ENCODE peak calls at places on chromosomes 5 and 9, in ten cellular contexts. Q is mesothelial cell of epicardium, V is fibroblast of villous mesenchyme, W is tibial artery, N is left lung, R is Calu3, C is GM13977, B is AG09319, I is upper lobe of left lung, D is astrocyte of the cerebellum. Y is an unnamed sample.

GRCh38 chr5:107968465-107968864 is 297.7 kb upstream of the EFNA5 start:
- DNase-seq in Q (no peak), N (no peak), V (no peak), I (no peak), B (peak; percentile 23), D (no peak), R (no peak), W (no peak), C (no peak), Y (no peak)

GRCh38 chr5:33631786-33632185 is 191.0 kb downstream of the TARS1 start:
- DNase-seq in N (no peak), C (peak; percentile 14), W (no peak), V (peak; percentile 25), I (no peak), Q (no peak), D (no peak), B (no peak), R (no peak), Y (no peak)

GRCh38 chr9:935348-935965 is 41.0 kb upstream of the DMRT3 start:
- DNase-seq in R (no peak), B (no peak), V (peak; percentile 45), W (no peak), D (no peak), Q (peak; percentile 62), I (peak; percentile 55), C (no peak), N (no peak), Y (no peak)

GRCh38 chr9:83956288-83957028 is 23.6 kb downstream of the HNRNPK start:
- DNase-seq in C (peak; percentile 70), I (peak; percentile 87), N (peak; percentile 95), B (no peak), V (peak; percentile 64), R (peak; percentile 56), W (peak; percentile 56), Q (peak; percentile 48), D (no peak), Y (peak; percentile 76)

GRCh38 chr5:175878021-175878420 is 6.6 kb downstream of the CPLX2 start:
- DNase-seq in B (no peak), N (no peak), I (no peak), C (no peak), V (no peak), Q (no peak), W (no peak), D (no peak), R (no peak), Y (no peak)

GRCh38 chr5:96172436-96172835 is 210.8 kb upstream of the ELL2 start:
- DNase-seq in W (no peak), I (no peak), B (no peak), N (no peak), D (peak; percentile 90), R (no peak), Q (no peak), C (no peak), V (peak; percentile 57), Y (no peak)

GRCh38 chr5:38250752-38251448 is 7.5 kb upstream of the EGFLAM start:
- DNase-seq in D (no peak), V (no peak), R (no peak), C (no peak), Q (no peak), W (no peak), N (no peak), I (no peak), B (no peak), Y (no peak)

GRCh38 chr9:119963258-119963797 is 594.1 kb upstream of the BRINP1 start:
- DNase-seq in I (peak; percentile 25), V (peak; percentile 50), R (no peak), Q (no peak), W (no peak), N (no peak), D (peak; percentile 42), B (peak; percentile 98), C (no peak), Y (no peak)

GRCh38 chr5:133890308-133890707 is 78.1 kb downstream of the C5orf15 start:
- DNase-seq in N (no peak), V (peak; percentile 10), B (no peak), R (no peak), W (no peak), Q (no peak), D (no peak), I (no peak), C (no peak), Y (no peak)

GRCh38 chr5:108379722-108380530 is 2.0 kb downstream of the FBXL17 start:
- DNase-seq in R (no peak), N (no peak), I (no peak), V (peak; percentile 17), D (no peak), Q (no peak), B (no peak), C (no peak), W (no peak), Y (no peak)

GRCh38 chr5:15937708-15938107 is 241.9 kb downstream of the MARCHF11 start:
- DNase-seq in B (no peak), V (no peak), I (no peak), N (no peak), W (no peak), Q (no peak), C (no peak), D (no peak), R (no peak), Y (no peak)

GRCh38 chr5:143153332-143154119 is 250.0 kb downstream of the NR3C1 start:
- DNase-seq in V (peak; percentile 90), C (no peak), R (peak; percentile 28), B (peak; percentile 92), N (no peak), Q (no peak), W (peak; percentile 88), D (peak; percentile 32), I (no peak), Y (no peak)

GRCh38 chr9:35937227-35937626 is 20.7 kb downstream of the OR2S2 start:
- DNase-seq in Q (no peak), R (no peak), V (peak; percentile 43), D (no peak), W (no peak), B (no peak), I (no peak), N (no peak), C (no peak), Y (no peak)

GRCh38 chr9:91724609-91725505 is 225.2 kb downstream of the ROR2 start:
- DNase-seq in V (no peak), I (no peak), B (no peak), W (no peak), Q (no peak), R (no peak), D (no peak), N (no peak), C (no peak), Y (no peak)

DNA sequence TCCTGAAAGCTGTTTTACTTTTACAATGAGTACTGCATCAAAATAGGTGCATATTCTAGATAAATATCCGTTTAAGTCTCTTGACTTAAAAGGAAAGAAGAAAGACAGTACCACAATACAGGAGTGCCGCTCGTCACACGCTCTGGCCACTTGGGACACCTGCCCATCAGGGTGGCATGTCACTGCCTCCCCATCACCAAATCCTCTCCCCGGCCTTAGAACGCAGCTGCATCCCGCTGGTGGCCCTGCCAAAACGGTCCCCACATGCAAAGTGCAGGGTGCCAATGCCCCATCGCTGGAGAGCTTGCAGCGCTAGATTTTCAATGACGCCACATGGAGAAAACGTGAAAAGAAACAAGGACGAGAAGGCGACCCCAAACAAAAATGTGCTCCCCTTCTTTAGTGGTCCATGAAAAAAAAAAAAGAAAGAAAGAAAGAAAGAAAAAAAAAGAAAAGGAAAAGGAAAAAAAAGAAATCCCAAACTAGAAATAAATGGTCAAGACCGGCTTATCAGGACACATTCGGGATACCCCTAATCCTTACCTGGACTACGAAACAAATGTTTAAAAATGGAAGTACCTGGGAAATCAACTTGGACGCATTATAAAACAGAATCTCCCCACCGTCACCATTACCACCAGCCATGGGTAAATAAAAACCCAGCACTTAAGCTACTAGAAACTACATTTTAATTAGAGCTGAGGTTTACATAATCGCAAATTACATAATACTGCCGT is 1.1 kb downstream of the ANKH start:
- DNase-seq in C (peak; percentile 50), D (no peak), R (peak; percentile 9), N (no peak), I (no peak), V (no peak), B (no peak), Q (no peak), W (no peak), Y (peak; percentile 30)
- TF ChIP-seq CTCF in C (peak; percentile 37), D (peak; percentile 29), R (no peak), N (no peak), I (no peak), V (no peak), B (peak; percentile 27), Q (no peak), W (no peak), Y (no peak)

GRCh38 chr9:75851917-75852316 is 38.6 kb upstream of the PCSK5 start:
- DNase-seq in C (no peak), I (no peak), B (no peak), W (no peak), Q (no peak), N (no peak), V (no peak), R (no peak), D (no peak), Y (no peak)

GRCh38 chr9:75850459-75851200 is 39.8 kb upstream of the PCSK5 start:
- DNase-seq in B (no peak), V (no peak), Q (no peak), I (no peak), W (no peak), C (no peak), D (no peak), R (no peak), N (no peak), Y (no peak)

GRCh38 chr9:75852746-75853145 is 37.7 kb upstream of the PCSK5 start:
- DNase-seq in R (no peak), Q (no peak), V (no peak), C (no peak), N (no peak), D (no peak), I (no peak), B (no peak), W (no peak), Y (no peak)

GRCh38 chr9:75858497-75859092 is 31.9 kb upstream of the PCSK5 start:
- DNase-seq in Q (no peak), W (no peak), V (no peak), C (peak; percentile 23), D (no peak), B (no peak), R (no peak), I (no peak), N (no peak), Y (no peak)

GRCh38 chr9:75855509-75855908 is 35.0 kb upstream of the PCSK5 start:
- DNase-seq in N (no peak), D (peak; percentile 18), Q (no peak), W (no peak), I (no peak), R (peak; percentile 22), C (peak; percentile 16), B (no peak), V (peak; percentile 8), Y (no peak)
- TF ChIP-seq CTCF in N (peak; percentile 21), D (peak; percentile 56), Q (peak; percentile 38), W (peak; percentile 68), I (peak; percentile 21), R (no peak), C (peak; percentile 30), B (peak; percentile 21), V (peak; percentile 38), Y (peak; percentile 10)

GRCh38 chr5:36172593-36172992 is 20.7 kb downstream of the SKP2 start:
- DNase-seq in W (no peak), R (no peak), V (no peak), C (no peak), B (no peak), I (no peak), D (no peak), Q (no peak), N (no peak), Y (no peak)
- TF ChIP-seq CTCF in W (no peak), R (no peak), V (no peak), C (no peak), B (no peak), I (no peak), D (no peak), Q (no peak), N (no peak), Y (no peak)

GRCh38 chr9:4750021-4750673 is 9.1 kb upstream of the AK3 start:
- DNase-seq in I (no peak), Q (no peak), V (peak; percentile 56), B (no peak), W (no peak), D (peak; percentile 45), C (peak; percentile 40), R (no peak), N (no peak), Y (peak; percentile 36)
- TF ChIP-seq CTCF in I (peak; percentile 50), Q (peak; percentile 40), V (peak; percentile 61), B (peak; percentile 60), W (peak; percentile 65), D (peak; percentile 39), C (peak; percentile 64), R (no peak), N (peak; percentile 54), Y (peak; percentile 61)

Y was measured in GM10248.